ENCODE peak calls at places on chromosomes 12 and 14, in ten cellular contexts. V is transverse colon, R is ovary, X is spleen, K is body of pancreas, E is psoas muscle, M is kidney epithelial cell, T is brain microvascular endothelial cell, B is lower lobe of right lung, C is kidney. W is an unnamed sample.

GRCh38 chr12:5503774-5504173 is 71.9 kb downstream of the NTF3 start:
- DNase-seq in V (peak; percentile 83), R (no peak), X (no peak), K (no peak), E (no peak), M (no peak), T (no peak), B (no peak), C (peak; percentile 83), W (no peak)

GRCh38 chr14:73758392-73759182 is 44.4 kb upstream of the PNMA1 start:
- DNase-seq in V (peak; percentile 87), R (peak; percentile 76), X (peak; percentile 96), K (peak; percentile 89), E (peak; percentile 73), M (no peak), T (peak; percentile 61), B (peak; percentile 86), C (peak; percentile 92), W (peak; percentile 88)

GRCh38 chr12:132506328-132506727 is 16.4 kb downstream of the FBRSL1 start:
- DNase-seq in V (no peak), R (no peak), X (no peak), K (peak; percentile 81), E (no peak), M (no peak), T (no peak), B (no peak), C (no peak), W (no peak)

GRCh38 chr12:47828008-47828966 is 8.6 kb upstream of the HDAC7 start:
- DNase-seq in V (no peak), R (no peak), X (peak; percentile 56), K (no peak), E (no peak), M (no peak), T (no peak), B (no peak), C (no peak), W (no peak)

GRCh38 chr12:4355843-4356327 is 23.6 kb downstream of the FGF23 start:
- DNase-seq in V (peak; percentile 24), R (no peak), X (no peak), K (peak; percentile 25), E (peak; percentile 25), M (no peak), T (peak; percentile 42), B (peak; percentile 49), C (no peak), W (no peak)

GRCh38 chr12:31471823-31472222 is 119.1 kb downstream of the DENND5B start:
- DNase-seq in V (no peak), R (no peak), X (no peak), K (no peak), E (no peak), M (peak; percentile 26), T (no peak), B (no peak), C (no peak), W (no peak)

GRCh38 chr12:89244536-89244935 is 107.8 kb downstream of the DUSP6 start:
- DNase-seq in V (no peak), R (no peak), X (no peak), K (no peak), E (no peak), M (no peak), T (no peak), B (no peak), C (no peak), W (no peak)

GRCh38 chr12:108333898-108334699 is 5.0 kb downstream of the CMKLR1 start:
- DNase-seq in V (no peak), R (no peak), X (peak; percentile 27), K (no peak), E (no peak), M (no peak), T (peak; percentile 53), B (no peak), C (no peak), W (no peak)

GRCh38 chr12:724194-724855 is 28.1 kb upstream of the WNK1 start:
- DNase-seq in V (no peak), R (no peak), X (no peak), K (no peak), E (no peak), M (no peak), T (no peak), B (no peak), C (no peak), W (no peak)

GRCh38 chr14:81401420-81402122 is 1.4 kb upstream of the STON2 start:
- DNase-seq in V (no peak), R (no peak), X (no peak), K (no peak), E (no peak), M (peak; percentile 91), T (peak; percentile 35), B (no peak), C (no peak), W (no peak)

GRCh38 chr14:54450535-54450934 is 9.4 kb upstream of the CNIH1 start:
- DNase-seq in V (no peak), R (no peak), X (no peak), K (no peak), E (no peak), M (no peak), T (no peak), B (peak; percentile 59), C (no peak), W (no peak)

GRCh38 chr12:24541193-24541871 is 407.6 kb downstream of the BCAT1 start:
- DNase-seq in V (no peak), R (no peak), X (no peak), K (no peak), E (no peak), M (no peak), T (no peak), B (no peak), C (no peak), W (no peak)

GRCh38 chr12:132143328-132144071 is 619 bp downstream of the DDX51 start:
- DNase-seq in V (no peak), R (peak; percentile 40), X (peak; percentile 88), K (no peak), E (no peak), M (no peak), T (no peak), B (no peak), C (no peak), W (peak; percentile 69)

GRCh38 chr12:132766380-132767085 is 4.9 kb upstream of the ANKLE2 start:
- DNase-seq in V (peak; percentile 36), R (no peak), X (peak; percentile 80), K (peak; percentile 63), E (peak; percentile 67), M (no peak), T (no peak), B (peak; percentile 66), C (peak; percentile 70), W (no peak)

GRCh38 chr14:94963051-94963450 is 193.1 kb upstream of the GSC start:
- DNase-seq in V (no peak), R (no peak), X (no peak), K (no peak), E (no peak), M (no peak), T (no peak), B (no peak), C (no peak), W (no peak)

GRCh38 chr14:70753518-70753953 is 55.8 kb downstream of the MAP3K9 start:
- DNase-seq in V (no peak), R (no peak), X (no peak), K (peak; percentile 59), E (no peak), M (no peak), T (no peak), B (peak; percentile 58), C (no peak), W (peak; percentile 69)

GRCh38 chr12:28937196-28937595 is 211.9 kb upstream of the FAR2 start:
- DNase-seq in V (no peak), R (no peak), X (no peak), K (no peak), E (no peak), M (peak; percentile 10), T (peak; percentile 69), B (no peak), C (no peak), W (no peak)

GRCh38 chr12:132881853-132882252 is 5.6 kb downstream of the CHFR start:
- DNase-seq in V (no peak), R (no peak), X (no peak), K (no peak), E (no peak), M (no peak), T (peak; percentile 70), B (no peak), C (no peak), W (no peak)

GRCh38 chr12:122958198-122958888 is 7.9 kb downstream of the ABCB9 start:
- DNase-seq in V (no peak), R (no peak), X (no peak), K (no peak), E (no peak), M (no peak), T (no peak), B (no peak), C (no peak), W (no peak)

GRCh38 chr14:26595922-26596721 is 1.7 kb downstream of the NOVA1 start:
- DNase-seq in V (no peak), R (no peak), X (no peak), K (no peak), E (no peak), M (no peak), T (no peak), B (no peak), C (no peak), W (no peak)
- H3K4me3 ChIP-seq in V (peak overlapping the region; percentile 73), R (peak overlapping the region; percentile 76), X (peak overlapping the region; percentile 53), K (no peak overlapping the region), E (peak overlapping the region; percentile 67), M (peak overlapping the region; percentile 82), T (peak overlapping the region; percentile 69), B (peak overlapping the region; percentile 57), C (peak overlapping the region; percentile 84), W (peak overlapping the region; percentile 52)

DNA sequence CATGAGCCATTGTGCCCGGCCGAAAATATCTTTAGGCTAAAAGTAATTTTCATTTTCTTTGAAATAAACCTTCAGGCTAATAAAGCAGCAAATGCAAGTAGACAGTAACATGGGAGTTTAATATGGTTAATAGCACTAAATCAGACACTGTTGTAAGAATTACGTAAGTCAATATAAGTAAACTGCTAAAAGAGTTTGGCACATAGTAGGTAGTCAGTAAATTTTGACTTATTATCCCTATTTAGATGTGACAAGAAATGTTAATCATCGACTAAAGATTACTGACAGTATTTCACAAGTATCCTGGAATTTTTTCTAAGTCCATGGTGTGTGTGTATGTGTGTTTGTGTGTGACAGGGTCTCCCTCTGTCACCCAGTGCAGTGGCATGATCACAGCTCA is 3.9 kb downstream of the PPP4R3A start:
- DNase-seq in V (no peak), R (no peak), X (no peak), K (no peak), E (no peak), M (no peak), T (no peak), B (no peak), C (no peak), W (no peak)
- H3K4me3 ChIP-seq in V (no peak overlapping the region), R (no peak overlapping the region), X (no peak overlapping the region), K (no peak overlapping the region), E (peak overlapping the region; percentile 4), M (no peak overlapping the region), T (no peak overlapping the region), B (no peak overlapping the region), C (no peak overlapping the region), W (no peak overlapping the region)

GRCh38 chr14:97602438-97603117 is 805.4 kb downstream of the VRK1 start:
- DNase-seq in V (peak; percentile 29), R (no peak), X (peak; percentile 82), K (peak; percentile 5), E (no peak), M (no peak), T (no peak), B (no peak), C (peak; percentile 57), W (no peak)
- H3K4me3 ChIP-seq in V (no peak overlapping the region), R (no peak overlapping the region), X (no peak overlapping the region), K (no peak overlapping the region), E (no peak overlapping the region), M (no peak overlapping the region), T (no peak overlapping the region), B (no peak overlapping the region), C (no peak overlapping the region), W (no peak overlapping the region)

GRCh38 chr12:20548592-20548991 is 146.5 kb upstream of the SLCO1C1 start:
- DNase-seq in V (no peak), R (no peak), X (no peak), K (no peak), E (no peak), M (no peak), T (no peak), B (no peak), C (no peak), W (no peak)
- H3K4me3 ChIP-seq in V (no peak overlapping the region), R (no peak overlapping the region), X (no peak overlapping the region), K (no peak overlapping the region), E (no peak overlapping the region), M (no peak overlapping the region), T (no peak overlapping the region), B (no peak overlapping the region), C (no peak overlapping the region), W (no peak overlapping the region)